ENCODE peak calls at places on chromosomes 1 and 21, in four cellular contexts. H is IMR-90, M is K562, V is endothelial cell of umbilical vein. A is an unnamed sample.

GRCh38 chr1:66271216-66271903 is 262.6 kb upstream of the SGIP1 start:
- DNase-seq in M (no peak), V (peak; percentile 98), H (peak; percentile 99), A (peak; percentile 87)

GRCh38 chr1:80656011-80656627 is 1144.6 kb upstream of the ADGRL2 start:
- DNase-seq in V (no peak), H (no peak), M (no peak), A (no peak)

GRCh38 chr1:211382182-211382713 is 55.6 kb downstream of the TRAF5 start:
- DNase-seq in M (no peak), H (no peak), V (no peak), A (no peak)

GRCh38 chr1:96364576-96364975 is 357.0 kb upstream of the PTBP2 start:
- DNase-seq in M (no peak), V (no peak), H (peak; percentile 80), A (no peak)

GRCh38 chr1:103514920-103515503 is 10.5 kb upstream of the RNPC3 start:
- DNase-seq in V (peak; percentile 66), H (peak; percentile 63), M (peak; percentile 14), A (no peak)

GRCh38 chr21:16709866-16710550 is 802.8 kb upstream of the CXADR start:
- DNase-seq in H (peak; percentile 77), M (no peak), V (no peak), A (no peak)

GRCh38 chr1:66266756-66267155 is 267.2 kb upstream of the SGIP1 start:
- DNase-seq in M (no peak), V (peak; percentile 74), H (no peak), A (no peak)

GRCh38 chr1:202355944-202356553 is 7.5 kb downstream of the PPP1R12B start:
- DNase-seq in M (no peak), H (no peak), V (no peak), A (no peak)

GRCh38 chr1:65606426-65606825 is 186.0 kb downstream of the LEPR start:
- DNase-seq in V (peak; percentile 76), M (no peak), H (no peak), A (no peak)

GRCh38 chr1:200153277-200154055 is 126.0 kb downstream of the NR5A2 start:
- DNase-seq in V (peak; percentile 62), M (no peak), H (no peak), A (no peak)

GRCh38 chr1:17441265-17441992 is 2.0 kb upstream of the RCC2 start:
- DNase-seq in H (peak; percentile 64), V (no peak), M (no peak), A (peak; percentile 76)

GRCh38 chr1:182281541-182281940 is 110.0 kb downstream of the GLUL start:
- DNase-seq in H (no peak), V (no peak), M (peak; percentile 31), A (no peak)

GRCh38 chr1:183058835-183059234 is 35.6 kb downstream of the LAMC1 start:
- DNase-seq in M (no peak), H (peak; percentile 42), V (peak; percentile 50), A (no peak)

GRCh38 chr1:243268284-243268653 is 12.4 kb downstream of the SDCCAG8 start:
- DNase-seq in H (peak; percentile 96), M (no peak), V (peak; percentile 92), A (no peak)

GRCh38 chr1:162172733-162173132 is 103.2 kb downstream of the NOS1AP start:
- DNase-seq in M (no peak), V (no peak), H (no peak), A (no peak)

GRCh38 chr1:97816927-97817326 is 103.9 kb downstream of the DPYD start:
- DNase-seq in M (no peak), H (no peak), V (no peak), A (no peak)

GRCh38 chr1:208510192-208510952 is 266.2 kb upstream of the PLXNA2 start:
- DNase-seq in V (no peak), H (no peak), M (no peak), A (peak; percentile 57)

GRCh38 chr21:45867041-45867630 is 114.4 kb upstream of the COL6A1 start:
- DNase-seq in M (no peak), H (no peak), V (no peak), A (no peak)

GRCh38 chr1:246284021-246284420 is 223.1 kb downstream of the SMYD3 start:
- DNase-seq in V (no peak), H (peak; percentile 70), M (no peak), A (no peak)

GRCh38 chr1:69710484-69710883 is 142.8 kb downstream of the LRRC7 start:
- DNase-seq in V (peak; percentile 27), H (no peak), M (no peak), A (no peak)

GRCh38 chr1:243254233-243254926 is 701 bp downstream of the CEP170 start:
- DNase-seq in V (peak; percentile 57), H (peak; percentile 48), M (peak; percentile 66), A (no peak)

DNA sequence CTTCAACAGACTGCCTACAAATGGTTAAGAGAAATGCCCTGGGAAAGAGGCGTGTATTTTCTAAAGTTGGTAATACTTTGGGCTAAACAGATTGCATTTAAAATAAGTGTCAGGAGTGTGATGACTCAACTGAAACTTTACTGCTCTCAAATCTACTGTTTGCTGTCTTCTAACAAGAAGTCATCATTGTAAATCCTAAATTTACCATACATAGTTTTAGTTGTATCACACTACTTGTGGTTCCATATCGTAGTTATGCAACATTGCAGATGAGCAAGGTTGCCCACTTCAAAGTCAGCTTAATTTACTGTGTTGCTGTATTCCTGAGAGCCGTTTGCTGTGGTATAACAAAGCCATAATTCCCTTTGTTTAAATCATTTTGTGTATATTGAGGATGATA is 59.6 kb downstream of the RGS21 start:
- DNase-seq in M (no peak), H (no peak), V (no peak), A (no peak)
- H3K9me1 ChIP-seq in M (no peaks in the 10 kb centered on the region), H (no peaks in the 10 kb centered on the region), V (no peaks in the 10 kb centered on the region), A (no peaks in the 10 kb centered on the region)

DNA sequence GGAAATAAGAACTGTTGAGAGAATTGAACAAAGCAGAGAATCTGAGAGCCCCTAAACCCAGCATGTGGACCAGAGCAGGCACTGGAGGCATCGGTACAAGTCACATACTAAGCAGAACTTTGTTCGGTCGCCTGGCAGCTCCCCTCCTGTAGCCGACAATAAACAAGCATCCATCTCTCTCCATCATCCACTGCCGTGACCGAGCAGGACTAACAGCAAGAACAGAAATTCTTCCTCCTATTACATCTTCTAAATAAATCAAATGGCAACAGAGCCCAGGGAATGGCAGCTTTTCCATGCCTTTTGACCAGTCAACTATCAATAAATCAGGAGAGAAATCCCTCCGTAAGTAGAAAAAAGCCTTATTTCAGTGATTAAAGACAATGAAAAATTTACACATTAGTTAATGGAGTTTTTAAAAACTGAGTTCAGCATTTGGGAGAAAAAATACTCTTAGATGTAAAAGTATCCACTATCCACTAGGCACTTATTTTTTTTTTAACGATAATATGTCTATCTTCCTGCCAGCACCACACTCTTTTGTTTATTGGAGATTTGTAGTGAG is 36.5 kb downstream of the PTPN14 start:
- DNase-seq in V (no peak), M (no peak), H (no peak), A (no peak)
- H2AFZ ChIP-seq in V (no peak overlapping the region), M (no peak overlapping the region), H (no peak overlapping the region), A (no peak overlapping the region)

DNA sequence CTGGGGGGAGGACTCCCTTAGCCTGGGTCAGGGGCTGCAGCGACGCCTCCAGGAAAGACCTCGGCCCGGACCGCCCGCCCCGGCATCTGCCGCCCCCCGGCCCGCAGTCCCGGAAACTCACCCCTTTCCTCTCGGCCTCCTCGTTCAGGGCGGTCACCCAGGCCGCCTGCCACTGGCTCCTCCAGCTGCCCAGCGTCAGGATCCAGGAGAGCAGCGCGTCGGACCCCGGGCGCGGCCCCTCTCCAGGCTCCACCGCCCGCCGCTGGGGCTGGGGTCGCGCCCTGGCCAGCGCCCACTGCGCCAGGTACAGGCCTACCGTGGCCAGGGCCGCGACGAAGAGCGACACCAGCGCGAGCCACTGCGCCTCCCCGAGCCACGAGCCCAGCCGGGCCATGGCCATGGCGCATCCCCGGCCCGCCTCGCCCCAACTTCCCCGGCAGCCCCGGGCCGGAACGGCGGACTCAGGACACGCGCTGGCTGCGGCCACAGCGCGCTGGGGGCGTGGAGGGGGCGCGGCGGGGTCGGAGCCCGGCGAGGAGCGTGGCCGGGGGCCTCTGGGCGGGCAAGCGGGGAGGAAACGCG is 478 bp downstream of the C2CD2 start:
- DNase-seq in V (no peak), M (no peak), H (no peak), A (no peak)
- H3K4me3 ChIP-seq in V (peak overlapping the region; percentile 36), M (peak overlapping the region; percentile 59), H (peak overlapping the region; percentile 92), A (peak overlapping the region; percentile 65)

DNA sequence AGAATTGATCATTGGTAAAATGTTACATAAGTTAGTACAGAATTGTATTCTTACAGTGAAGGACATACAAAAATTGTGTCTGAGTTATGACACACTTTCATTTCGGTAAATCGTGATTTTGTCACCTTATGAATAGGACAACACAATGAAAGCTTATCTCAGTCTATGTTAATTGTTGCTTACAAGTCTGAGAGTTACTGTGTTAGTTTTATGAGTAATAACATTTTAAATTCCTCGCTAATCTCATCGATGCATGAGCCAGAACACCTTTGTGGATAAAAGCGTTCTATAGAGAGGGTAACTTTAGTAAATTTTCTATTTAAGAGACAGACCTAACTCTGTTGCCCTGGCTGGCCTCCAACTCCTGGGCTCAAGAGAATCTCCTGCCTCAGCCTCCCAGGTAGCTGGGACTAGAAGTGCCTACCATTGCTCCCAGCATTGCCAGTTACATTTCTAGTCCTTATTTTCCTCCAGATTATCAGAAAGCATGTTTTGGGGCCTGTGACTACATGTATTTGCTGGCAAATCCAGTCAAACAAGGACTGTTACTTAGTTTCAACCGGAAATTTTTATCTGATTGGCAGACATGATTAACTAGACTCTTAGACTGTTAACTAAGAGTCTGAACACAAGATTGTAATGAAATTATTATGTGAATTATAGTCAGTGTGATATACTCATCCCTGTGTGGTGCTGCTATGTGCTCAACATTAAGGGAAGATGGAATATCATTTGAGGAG is 3.0 kb downstream of the PRRC2C start:
- DNase-seq in V (peak; percentile 37), H (no peak), M (no peak), A (no peak)
- H3K9me1 ChIP-seq in V (no peaks in the 10 kb centered on the region), H (peaks cover 6% of the 10 kb centered on the region), M (no peaks in the 10 kb centered on the region), A (no peaks in the 10 kb centered on the region)

A was measured in keratinocyte.